ENCODE peak calls at places on chromosome 20, in four cellular contexts. One of them, this sample, is unnamed.

GRCh38 chr20:15220778-15221565 is 883.6 kb upstream of the FLRT3 start:
- DNase-seq in dorsolateral prefrontal cortex: no peak
- DNase-seq in stomach: no peak
- DNase-seq in left lung: no peak
- DNase-seq in this sample: peak

GRCh38 chr20:7038029-7038428 is 270.5 kb downstream of the BMP2 start:
- DNase-seq in dorsolateral prefrontal cortex: no peak
- DNase-seq in stomach: no peak
- DNase-seq in left lung: no peak
- DNase-seq in this sample: peak

GRCh38 chr20:52103469-52103910 is 88.1 kb downstream of the ZFP64 start:
- DNase-seq in dorsolateral prefrontal cortex: peak
- DNase-seq in stomach: no peak
- DNase-seq in left lung: no peak
- DNase-seq in this sample: no peak

GRCh38 chr20:44691424-44692423 is 23.4 kb upstream of the CCN5 start:
- DNase-seq in dorsolateral prefrontal cortex: no peak
- DNase-seq in stomach: no peak
- DNase-seq in left lung: no peak
- DNase-seq in this sample: peak

GRCh38 chr20:31666258-31667042 is 28.7 kb downstream of the COX4I2 start:
- DNase-seq in dorsolateral prefrontal cortex: peak
- DNase-seq in stomach: no peak
- DNase-seq in left lung: peak
- DNase-seq in this sample: no peak

GRCh38 chr20:5126512-5127203 is at the start of gene CDS2:
- DNase-seq in dorsolateral prefrontal cortex: peak
- DNase-seq in stomach: peak
- DNase-seq in left lung: peak
- DNase-seq in this sample: peak

GRCh38 chr20:53942121-53942816 is 128.1 kb downstream of the BCAS1 start:
- DNase-seq in dorsolateral prefrontal cortex: no peak
- DNase-seq in stomach: no peak
- DNase-seq in left lung: no peak
- DNase-seq in this sample: no peak

GRCh38 chr20:63639093-63639860 is 12.4 kb upstream of the GMEB2 start:
- DNase-seq in dorsolateral prefrontal cortex: no peak
- DNase-seq in stomach: peak
- DNase-seq in left lung: no peak
- DNase-seq in this sample: no peak

GRCh38 chr20:54122189-54122588 is 51.6 kb downstream of the CYP24A1 start:
- DNase-seq in dorsolateral prefrontal cortex: no peak
- DNase-seq in stomach: no peak
- DNase-seq in left lung: no peak
- DNase-seq in this sample: peak

GRCh38 chr20:50323209-50323608 is 132.6 kb downstream of the CEBPB start:
- DNase-seq in dorsolateral prefrontal cortex: no peak
- DNase-seq in stomach: no peak
- DNase-seq in left lung: no peak
- DNase-seq in this sample: no peak

GRCh38 chr20:37238426-37238825 is 23.2 kb downstream of the GHRH start:
- DNase-seq in dorsolateral prefrontal cortex: no peak
- DNase-seq in stomach: no peak
- DNase-seq in left lung: no peak
- DNase-seq in this sample: no peak

GRCh38 chr20:37564388-37565133 is 36.9 kb upstream of the BLCAP start:
- DNase-seq in dorsolateral prefrontal cortex: peak
- DNase-seq in stomach: peak
- DNase-seq in left lung: peak
- DNase-seq in this sample: peak

GRCh38 chr20:15245896-15246295 is 908.5 kb upstream of the FLRT3 start:
- DNase-seq in dorsolateral prefrontal cortex: no peak
- DNase-seq in stomach: no peak
- DNase-seq in left lung: no peak
- DNase-seq in this sample: no peak

GRCh38 chr20:61935926-61936700 is 129.6 kb downstream of the TAF4 start:
- DNase-seq in dorsolateral prefrontal cortex: peak
- DNase-seq in stomach: no peak
- DNase-seq in left lung: no peak
- DNase-seq in this sample: no peak

GRCh38 chr20:61430228-61430624 is 178.2 kb downstream of the CDH4 start:
- DNase-seq in dorsolateral prefrontal cortex: no peak
- DNase-seq in stomach: no peak
- DNase-seq in left lung: no peak
- DNase-seq in this sample: no peak

GRCh38 chr20:53654932-53655674 is 61.5 kb upstream of the ZNF217 start:
- DNase-seq in dorsolateral prefrontal cortex: no peak
- DNase-seq in stomach: peak
- DNase-seq in left lung: no peak
- DNase-seq in this sample: no peak

GRCh38 chr20:7152071-7152470 is 384.6 kb downstream of the BMP2 start:
- DNase-seq in dorsolateral prefrontal cortex: no peak
- DNase-seq in stomach: no peak
- DNase-seq in left lung: no peak
- DNase-seq in this sample: peak

GRCh38 chr20:25309395-25310267 is 61.7 kb downstream of the PYGB start:
- DNase-seq in dorsolateral prefrontal cortex: no peak
- DNase-seq in stomach: peak
- DNase-seq in left lung: peak
- DNase-seq in this sample: peak

GRCh38 chr20:44209691-44210421 is 715 bp downstream of the OSER1 start:
- DNase-seq in dorsolateral prefrontal cortex: no peak
- DNase-seq in stomach: peak
- DNase-seq in left lung: no peak
- DNase-seq in this sample: peak

GRCh38 chr20:32439132-32439829 is 81.2 kb downstream of the ASXL1 start:
- DNase-seq in dorsolateral prefrontal cortex: no peak
- DNase-seq in stomach: no peak
- DNase-seq in left lung: no peak
- DNase-seq in this sample: peak

GRCh38 chr20:4815618-4816017 is 93.9 kb downstream of the PRND start:
- DNase-seq in dorsolateral prefrontal cortex: no peak
- DNase-seq in stomach: no peak
- DNase-seq in left lung: no peak
- DNase-seq in this sample: no peak

GRCh38 chr20:63074182-63074581 is 67.4 kb upstream of the BHLHE23 start:
- DNase-seq in dorsolateral prefrontal cortex: no peak
- DNase-seq in stomach: no peak
- DNase-seq in left lung: peak
- DNase-seq in this sample: no peak

GRCh38 chr20:55830124-55830828 is 175.0 kb downstream of the CBLN4 start:
- DNase-seq in dorsolateral prefrontal cortex: no peak
- DNase-seq in stomach: no peak
- DNase-seq in left lung: no peak
- DNase-seq in this sample: no peak

GRCh38 chr20:17611540-17612286 is 41.8 kb downstream of the DSTN start:
- DNase-seq in dorsolateral prefrontal cortex: peak
- DNase-seq in stomach: peak
- DNase-seq in left lung: peak
- DNase-seq in this sample: peak

GRCh38 chr20:18166241-18166881 is 28.7 kb downstream of the KAT14 start:
- DNase-seq in dorsolateral prefrontal cortex: no peak
- DNase-seq in stomach: no peak
- DNase-seq in left lung: no peak
- DNase-seq in this sample: no peak

GRCh38 chr20:56957737-56958553 is 308.5 kb downstream of the BMP7 start:
- DNase-seq in dorsolateral prefrontal cortex: no peak
- DNase-seq in stomach: no peak
- DNase-seq in left lung: no peak
- DNase-seq in this sample: no peak

GRCh38 chr20:64121586-64121985 is 14.2 kb upstream of the NPBWR2 start:
- DNase-seq in dorsolateral prefrontal cortex: no peak
- DNase-seq in stomach: no peak
- DNase-seq in left lung: peak
- DNase-seq in this sample: no peak

GRCh38 chr20:54680872-54681297 is 205.5 kb downstream of the DOK5 start:
- DNase-seq in dorsolateral prefrontal cortex: no peak
- DNase-seq in stomach: no peak
- DNase-seq in left lung: no peak
- DNase-seq in this sample: peak

GRCh38 chr20:36543187-36544133 is 2.1 kb downstream of the MYL9 start:
- DNase-seq in dorsolateral prefrontal cortex: no peak
- DNase-seq in stomach: no peak
- DNase-seq in left lung: no peak
- DNase-seq in this sample: peak

DNA sequence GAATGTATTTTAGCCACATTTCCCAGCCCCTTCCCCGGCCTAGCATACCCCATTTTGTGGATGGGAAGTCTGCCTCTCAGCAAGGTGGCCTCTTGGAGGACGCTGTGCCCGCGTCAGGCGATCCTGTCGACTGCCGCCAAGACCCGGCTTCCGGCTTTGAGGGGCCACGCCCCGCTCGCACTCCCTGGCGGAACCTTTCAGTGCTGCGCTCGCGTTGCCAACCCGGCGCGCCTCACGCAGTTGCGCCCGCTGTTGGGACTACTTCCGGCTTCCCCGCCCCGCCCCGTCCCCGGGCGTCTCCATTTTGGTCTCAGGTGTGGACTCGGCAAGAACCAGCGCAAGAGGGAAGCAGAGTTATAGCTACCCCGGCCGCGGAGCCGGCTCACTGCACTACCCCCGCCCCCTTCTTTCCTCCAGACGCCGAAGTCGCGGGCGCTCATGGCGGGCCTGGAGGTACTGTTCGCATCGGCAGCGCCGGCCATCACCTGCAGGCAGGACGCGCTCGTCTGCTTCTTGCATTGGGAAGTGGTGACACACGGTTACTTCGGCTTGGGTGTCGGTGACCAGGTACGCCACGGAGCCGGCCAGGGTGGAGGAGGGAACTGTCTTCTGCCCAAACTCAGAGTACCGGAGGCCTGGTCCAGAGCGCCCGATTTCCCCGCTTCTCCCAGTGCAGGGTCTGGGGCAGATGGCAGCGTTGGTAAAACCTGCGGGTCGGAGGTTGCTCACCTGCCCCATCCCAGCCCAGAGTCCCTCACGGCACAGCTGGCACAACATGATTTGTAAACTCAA is at the start of gene PSMF1:
- DNase-seq in dorsolateral prefrontal cortex: peak
- DNase-seq in stomach: peak
- DNase-seq in left lung: peak
- DNase-seq in this sample: peak
- TF ChIP-seq CTCF in dorsolateral prefrontal cortex: peak
- TF ChIP-seq CTCF in stomach: no peak
- TF ChIP-seq CTCF in left lung: no peak
- TF ChIP-seq CTCF in this sample: no peak

GRCh38 chr20:22616551-22616950 is 32.2 kb upstream of the FOXA2 start:
- DNase-seq in dorsolateral prefrontal cortex: no peak
- DNase-seq in stomach: no peak
- DNase-seq in left lung: no peak
- DNase-seq in this sample: no peak

GRCh38 chr20:22620342-22620741 is 36.0 kb upstream of the FOXA2 start:
- DNase-seq in dorsolateral prefrontal cortex: no peak
- DNase-seq in stomach: no peak
- DNase-seq in left lung: peak
- DNase-seq in this sample: no peak

GRCh38 chr20:22617160-22617559 is 32.8 kb upstream of the FOXA2 start:
- DNase-seq in dorsolateral prefrontal cortex: no peak
- DNase-seq in stomach: peak
- DNase-seq in left lung: no peak
- DNase-seq in this sample: peak

GRCh38 chr20:22619272-22619671 is 34.9 kb upstream of the FOXA2 start:
- DNase-seq in dorsolateral prefrontal cortex: no peak
- DNase-seq in stomach: no peak
- DNase-seq in left lung: no peak
- DNase-seq in this sample: no peak

DNA sequence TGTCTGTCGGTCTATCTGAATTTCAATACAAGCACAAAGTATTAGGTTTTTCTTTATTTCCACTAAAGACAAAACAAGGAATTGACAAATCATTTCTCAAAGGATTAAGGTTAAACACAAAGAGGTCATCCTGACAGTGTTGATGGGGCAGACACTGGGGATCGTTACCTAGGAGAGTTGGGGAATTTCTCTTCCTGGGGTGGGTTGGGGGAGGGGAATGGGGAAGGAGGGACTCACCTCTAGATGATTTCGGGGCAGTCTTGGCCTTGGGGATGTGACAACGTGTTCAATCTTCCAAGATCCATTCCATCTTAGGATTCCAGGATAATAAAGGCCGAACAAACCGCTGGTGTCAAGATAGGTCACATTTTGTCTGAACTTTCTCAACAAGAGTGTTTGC is 35.4 kb upstream of the FOXA2 start:
- DNase-seq in dorsolateral prefrontal cortex: no peak
- DNase-seq in stomach: no peak
- DNase-seq in left lung: no peak
- DNase-seq in this sample: no peak
- H3K4me3 ChIP-seq in dorsolateral prefrontal cortex: no peak
- H3K4me3 ChIP-seq in stomach: no peak
- H3K4me3 ChIP-seq in left lung: no peak
- H3K4me3 ChIP-seq in this sample: no peak

DNA sequence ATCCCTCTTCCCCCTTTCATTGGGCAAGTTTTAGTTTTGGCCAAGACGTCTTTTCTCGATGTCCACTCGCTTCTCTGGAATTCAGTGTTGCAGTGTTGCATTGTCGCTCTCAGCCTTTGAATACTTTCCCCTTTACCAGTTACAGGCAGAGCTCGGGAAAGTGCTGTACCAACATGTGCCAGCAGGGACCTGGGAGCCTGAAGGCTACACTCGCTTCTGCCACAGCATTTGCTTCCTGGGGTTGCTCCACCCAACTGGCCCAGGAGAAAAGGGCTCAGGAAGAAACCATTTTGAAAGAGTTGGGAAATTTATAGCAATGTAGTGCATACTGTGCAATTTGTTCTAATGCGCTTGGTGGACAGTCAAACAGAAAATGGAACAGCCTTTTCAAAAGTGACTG is 78.6 kb downstream of the LINC00237 start:
- DNase-seq in dorsolateral prefrontal cortex: no peak
- DNase-seq in stomach: no peak
- DNase-seq in left lung: no peak
- DNase-seq in this sample: no peak
- TF ChIP-seq CTCF in dorsolateral prefrontal cortex: no peak
- TF ChIP-seq CTCF in stomach: no peak
- TF ChIP-seq CTCF in left lung: no peak
- TF ChIP-seq CTCF in this sample: peak

DNA sequence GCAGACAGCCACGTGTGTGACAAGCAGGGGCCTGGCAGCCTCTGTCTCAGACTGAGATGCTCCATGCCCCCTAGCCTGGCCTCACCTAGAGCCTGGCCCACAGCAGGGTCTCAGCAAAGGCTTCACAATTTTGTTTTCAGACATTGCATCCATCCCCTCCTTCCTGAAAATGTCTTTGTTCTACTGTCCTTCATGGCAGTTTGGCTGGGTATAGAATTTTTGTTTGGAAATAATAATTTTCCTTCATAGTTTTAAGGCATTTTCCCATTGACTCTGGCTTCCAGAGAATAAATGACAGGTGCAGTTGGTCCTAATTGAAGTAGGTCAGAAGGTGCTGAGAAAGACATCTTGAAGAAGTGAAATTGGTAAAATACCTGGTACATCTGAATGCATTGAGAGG is 216.2 kb downstream of the EYA2 start:
- DNase-seq in dorsolateral prefrontal cortex: no peak
- DNase-seq in stomach: no peak
- DNase-seq in left lung: no peak
- DNase-seq in this sample: no peak
- H3K4me3 ChIP-seq in dorsolateral prefrontal cortex: no peak
- H3K4me3 ChIP-seq in stomach: no peak
- H3K4me3 ChIP-seq in left lung: no peak
- H3K4me3 ChIP-seq in this sample: no peak

GRCh38 chr20:35263609-35264223 is 14.2 kb downstream of the MMP24OS start:
- DNase-seq in dorsolateral prefrontal cortex: no peak
- DNase-seq in stomach: peak
- DNase-seq in left lung: peak
- DNase-seq in this sample: no peak
- TF ChIP-seq CTCF in dorsolateral prefrontal cortex: no peak
- TF ChIP-seq CTCF in stomach: no peak
- TF ChIP-seq CTCF in left lung: no peak
- TF ChIP-seq CTCF in this sample: no peak